ENCODE peak calls at places on chromosomes 1 and 21, in five cellular contexts. J is psoas muscle, B is aorta, S is dorsolateral prefrontal cortex, G is upper lobe of left lung. W is an unnamed sample.
A peak's percentile ranks its signal among the peaks of the same experiment; 100 is the strongest.

GRCh38 chr1:111199881-111200801 is at the start of gene DENND2D:
- DNase-seq in J (no peak), B (no peak), S (no peak), G (no peak), W (no peak)

GRCh38 chr1:15159166-15159555 is 5.6 kb downstream of the TMEM51 start:
- DNase-seq in J (no peak), S (no peak), B (no peak), G (no peak), W (no peak)

GRCh38 chr1:46484783-46485490 is 4.7 kb upstream of the DMBX1 start:
- DNase-seq in J (no peak), B (peak; percentile 36), G (no peak), S (no peak), W (no peak)

GRCh38 chr1:57422271-57423134 is 1.4 kb downstream of the DAB1 start:
- DNase-seq in S (peak; percentile 66), J (peak; percentile 46), B (no peak), G (peak; percentile 73), W (no peak)

GRCh38 chr1:226121587-226122400 is 59.3 kb downstream of the H3-3A start:
- DNase-seq in G (peak; percentile 96), J (peak; percentile 80), B (peak; percentile 91), S (peak; percentile 66), W (no peak)

GRCh38 chr1:205570173-205570501 is 61.7 kb downstream of the ELK4 start:
- DNase-seq in J (no peak), S (no peak), G (no peak), B (no peak), W (no peak)

GRCh38 chr1:172719694-172720138 is 60.8 kb downstream of the FASLG start:
- DNase-seq in G (no peak), S (no peak), B (no peak), J (no peak), W (no peak)

GRCh38 chr1:103561612-103562395 is 9.6 kb upstream of the AMY2B start:
- DNase-seq in J (no peak), B (no peak), S (no peak), G (no peak), W (no peak)

GRCh38 chr1:184696403-184696802 is 58.3 kb downstream of the EDEM3 start:
- DNase-seq in S (no peak), J (no peak), B (no peak), G (no peak), W (no peak)

GRCh38 chr21:44677881-44678280 is 4.1 kb downstream of the KRTAP12-1 start:
- DNase-seq in J (no peak), B (no peak), S (no peak), G (no peak), W (no peak)

GRCh38 chr1:94713472-94714141 is 106.5 kb upstream of the SLC44A3 start:
- DNase-seq in S (peak; percentile 9), J (peak; percentile 94), G (peak; percentile 29), B (peak; percentile 80), W (peak; percentile 94)

GRCh38 chr1:223674119-223674890 is 8.8 kb upstream of the CAPN8 start:
- DNase-seq in J (no peak), B (no peak), S (no peak), G (no peak), W (no peak)

GRCh38 chr21:24727803-24728425 is 879.4 kb downstream of the MRPL39 start:
- DNase-seq in G (no peak), S (no peak), J (no peak), B (no peak), W (no peak)

GRCh38 chr1:48931571-48932251 is 155.0 kb upstream of the BEND5 start:
- DNase-seq in G (no peak), B (no peak), S (no peak), J (no peak), W (no peak)

GRCh38 chr1:53160924-53161378 is 18.5 kb upstream of the SLC1A7 start:
- DNase-seq in S (no peak), G (peak; percentile 25), J (no peak), B (no peak), W (no peak)

GRCh38 chr1:201419241-201419640 is 2.3 kb downstream of the TNNI1 start:
- DNase-seq in G (no peak), B (peak; percentile 30), S (no peak), J (peak; percentile 20), W (no peak)

GRCh38 chr1:224433671-224434446 is 738 bp downstream of the WDR26 start:
- DNase-seq in S (peak; percentile 43), J (peak; percentile 78), G (peak; percentile 89), B (peak; percentile 85), W (no peak)

GRCh38 chr21:29656504-29657227 is 283.1 kb downstream of the GRIK1 start:
- DNase-seq in J (no peak), B (no peak), S (no peak), G (no peak), W (peak; percentile 26)

GRCh38 chr1:117051224-117052064 is 8.7 kb upstream of the TTF2 start:
- DNase-seq in G (no peak), S (no peak), J (no peak), B (no peak), W (peak; percentile 14)

GRCh38 chr1:48853006-48853405 is 76.3 kb upstream of the BEND5 start:
- DNase-seq in J (no peak), B (no peak), S (no peak), G (no peak), W (peak; percentile 68)

GRCh38 chr1:67407498-67407897 is 22.7 kb downstream of the SERBP1 start:
- DNase-seq in S (no peak), B (no peak), G (no peak), J (no peak), W (no peak)
- H3K27ac ChIP-seq in S (no peak overlapping the region), B (no peak overlapping the region), G (no peak overlapping the region), J (no peak overlapping the region), W (no peak overlapping the region)

DNA sequence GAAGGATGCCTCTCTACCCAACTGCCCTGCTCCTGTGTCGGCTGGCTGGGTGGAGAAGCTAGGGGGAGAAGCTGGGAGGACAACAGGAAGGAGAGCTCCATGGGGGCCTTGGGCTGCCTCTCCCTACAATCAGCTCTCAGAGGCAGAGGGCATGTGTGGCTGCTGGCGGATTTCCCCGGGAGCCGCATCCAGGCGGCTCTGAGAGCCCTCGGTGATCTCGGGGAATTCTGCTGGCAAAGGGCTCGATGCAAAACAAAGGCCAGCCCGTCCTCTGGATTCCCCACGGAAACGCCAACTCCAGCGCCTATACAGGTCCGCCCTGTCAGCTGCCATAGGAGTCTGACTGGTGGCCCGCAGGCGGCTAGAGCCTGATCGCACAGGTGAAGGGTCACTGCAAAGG is 26.4 kb upstream of the EVA1B start:
- DNase-seq in J (peak; percentile 46), G (no peak), B (no peak), S (no peak), W (no peak)
- H3K27ac ChIP-seq in J (peak overlapping the region; percentile 82), G (peak overlapping the region; percentile 78), B (peak overlapping the region; percentile 92), S (no peak overlapping the region), W (peak overlapping the region; percentile 95)

GRCh38 chr1:41500378-41500777 is 15.9 kb upstream of the EDN2 start:
- DNase-seq in S (no peak), G (peak; percentile 90), B (peak; percentile 91), J (peak; percentile 86), W (peak; percentile 91)

GRCh38 chr1:41499591-41499990 is 15.1 kb upstream of the EDN2 start:
- DNase-seq in S (no peak), B (no peak), G (no peak), J (no peak), W (no peak)

GRCh38 chr1:41502912-41503311 is 18.4 kb upstream of the EDN2 start:
- DNase-seq in S (no peak), G (no peak), B (no peak), J (no peak), W (no peak)

GRCh38 chr1:41500781-41501518 is 16.5 kb upstream of the EDN2 start:
- DNase-seq in B (no peak), J (no peak), S (no peak), G (no peak), W (no peak)

DNA sequence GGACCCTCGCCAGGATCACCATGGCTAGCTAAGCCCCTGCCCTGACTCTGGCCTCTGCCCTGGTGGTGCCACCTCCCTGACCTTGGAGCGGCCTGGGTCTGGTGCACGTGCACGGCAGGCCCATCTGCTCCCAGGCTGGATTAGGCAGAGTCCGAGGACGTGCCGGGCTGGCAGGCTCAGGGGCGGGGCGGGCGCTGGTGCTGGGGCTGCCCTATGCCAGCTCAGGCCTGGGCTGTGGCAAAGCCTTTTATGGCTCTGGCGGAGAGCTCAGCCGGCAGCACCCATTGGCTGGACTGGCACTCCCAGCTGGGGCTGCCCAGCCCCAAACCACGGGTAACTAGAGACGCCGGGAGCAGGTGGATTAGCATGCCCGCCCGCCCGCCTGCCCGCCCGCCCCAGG is 17.1 kb upstream of the EDN2 start:
- DNase-seq in J (peak; percentile 95), B (no peak), G (peak; percentile 88), S (no peak), W (peak; percentile 84)
- H3K27ac ChIP-seq in J (peak overlapping the region; percentile 93), B (peak overlapping the region; percentile 49), G (peak overlapping the region; percentile 90), S (no peak overlapping the region), W (peak overlapping the region; percentile 67)

GRCh38 chr1:112509005-112509659 is 367 bp downstream of the WNT2B start:
- DNase-seq in S (no peak), J (no peak), B (peak; percentile 80), G (peak; percentile 90), W (no peak)
- H3K27ac ChIP-seq in S (no peak overlapping the region), J (no peak overlapping the region), B (no peak overlapping the region), G (peak overlapping the region; percentile 18), W (no peak overlapping the region)

GRCh38 chr1:244163131-244163530 is 112.0 kb downstream of the ZBTB18 start:
- DNase-seq in S (no peak), J (no peak), B (no peak), G (no peak), W (no peak)

GRCh38 chr1:244163861-244164562 is 112.9 kb downstream of the ZBTB18 start:
- DNase-seq in G (no peak), B (no peak), J (no peak), S (no peak), W (peak; percentile 78)

GRCh38 chr1:244165701-244166100 is 114.6 kb downstream of the ZBTB18 start:
- DNase-seq in J (no peak), G (no peak), B (no peak), S (no peak), W (no peak)

GRCh38 chr1:244164563-244164890 is 113.4 kb downstream of the ZBTB18 start:
- DNase-seq in B (no peak), S (no peak), J (no peak), G (no peak), W (no peak)

DNA sequence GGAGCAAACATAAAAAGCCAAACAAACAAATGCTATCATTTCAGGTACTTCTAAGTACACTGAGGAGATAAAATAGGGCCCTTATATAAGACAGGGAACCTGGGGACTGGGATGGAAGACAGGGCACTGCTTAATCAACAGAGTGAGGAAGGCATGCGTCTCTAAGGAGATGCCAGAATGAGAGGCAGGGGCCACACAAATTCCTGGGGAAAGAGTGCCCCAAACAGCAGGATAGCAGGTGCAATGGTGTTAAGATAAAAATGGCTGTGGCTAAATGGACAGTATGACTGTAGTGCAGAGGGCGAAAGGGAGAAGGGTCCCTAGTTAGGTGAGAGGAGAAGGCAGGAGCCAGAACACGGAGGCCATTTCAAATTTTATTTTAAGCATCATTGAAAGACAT is 113.9 kb downstream of the ZBTB18 start:
- DNase-seq in J (no peak), G (no peak), B (no peak), S (no peak), W (no peak)
- H3K27ac ChIP-seq in J (peak overlapping the region; percentile 92), G (peak overlapping the region; percentile 71), B (no peak overlapping the region), S (no peak overlapping the region), W (no peak overlapping the region)

W was measured in epithelial cell of prostate.